ENCODE peak calls at places on chromosomes 5 and 9, in ten cellular contexts. N is lower leg skin; Y is activated CD8-positive, alpha-beta memory T cell treated with anti-CD3 and anti-CD28 coated beads for 48 hours; M is left lobe of liver; D is AG09309; Q is DMS 273 treated with DMSO at 0.1 percent for 48 hours; Z is CD4-positive, alpha-beta T cell; K is NCI-H226; O is DMS53; B is neural progenitor cell. T is an unnamed sample.

GRCh38 chr9:85524531-85524930 is 217.2 kb downstream of the AGTPBP1 start:
- DNase-seq in Y (no peak), D (no peak), Q (no peak), Z (no peak), K (no peak), O (no peak), N (no peak), M (no peak), B (no peak), T (no peak)

GRCh38 chr5:116115163-116115562 is 30.3 kb downstream of the COMMD10 start:
- DNase-seq in M (no peak), Z (no peak), B (no peak), Q (no peak), Y (no peak), N (no peak), O (no peak), D (no peak), K (no peak), T (no peak)

GRCh38 chr5:177133845-177134652 is 476 bp downstream of the NSD1 start:
- DNase-seq in K (peak), B (peak), Y (peak), M (peak), O (peak), N (no peak), Z (peak), D (no peak), Q (no peak), T (peak)

GRCh38 chr5:81687292-81687691 is 63.6 kb downstream of the SSBP2 start:
- DNase-seq in N (no peak), Q (no peak), Z (no peak), O (no peak), Y (no peak), K (no peak), M (no peak), B (no peak), D (no peak), T (no peak)

GRCh38 chr5:74316064-74316586 is 324.4 kb downstream of the ENC1 start:
- DNase-seq in B (peak), Z (no peak), D (peak), M (no peak), O (peak), Q (peak), Y (peak), K (peak), N (no peak), T (peak)

GRCh38 chr5:104024538-104024937 is 461.9 kb upstream of the NUDT12 start:
- DNase-seq in B (no peak), D (no peak), M (no peak), Y (no peak), N (no peak), K (no peak), Q (no peak), O (no peak), Z (no peak), T (no peak)

GRCh38 chr5:167030500-167031120 is 1260.8 kb upstream of the WWC1 start:
- DNase-seq in O (peak), Q (no peak), Y (no peak), N (no peak), M (no peak), Z (no peak), K (no peak), D (no peak), B (peak), T (no peak)

GRCh38 chr9:94639045-94639995 is at the start of gene FBP1:
- DNase-seq in M (peak), Q (no peak), K (no peak), D (no peak), Z (peak), N (no peak), B (peak), Y (peak), O (peak), T (peak)

GRCh38 chr9:468766-469496 is 254.3 kb downstream of the DOCK8 start:
- DNase-seq in N (no peak), B (no peak), O (peak), K (no peak), Y (no peak), Q (no peak), Z (no peak), D (no peak), M (no peak), T (no peak)

GRCh38 chr9:138053996-138054752 is 176.6 kb downstream of the CACNA1B start:
- DNase-seq in Y (no peak), N (peak), B (no peak), O (no peak), D (no peak), K (no peak), M (peak), Q (no peak), Z (no peak), T (no peak)

GRCh38 chr5:159099049-159099760 is 511 bp downstream of the EBF1 start:
- DNase-seq in N (no peak), K (peak), Q (no peak), D (peak), Z (no peak), M (no peak), O (peak), B (peak), Y (peak), T (peak)

GRCh38 chr5:123543438-123543837 is 31.5 kb downstream of the CSNK1G3 start:
- DNase-seq in D (no peak), K (no peak), M (no peak), B (no peak), Z (no peak), N (no peak), O (peak), Y (no peak), Q (no peak), T (no peak)

GRCh38 chr5:51598026-51598425 is 214.8 kb downstream of the ISL1 start:
- DNase-seq in Q (no peak), O (no peak), D (no peak), B (no peak), Y (no peak), N (no peak), Z (no peak), K (no peak), M (no peak), T (no peak)

GRCh38 chr5:51380603-51381207 is 2.5 kb upstream of the ISL1 start:
- DNase-seq in M (no peak), Q (no peak), B (peak), N (no peak), K (peak), Z (no peak), Y (no peak), O (peak), D (no peak), T (peak)

GRCh38 chr5:135890296-135890695 is 5.3 kb downstream of the IL9 start:
- DNase-seq in Z (no peak), B (no peak), M (no peak), D (no peak), Q (no peak), Y (no peak), O (no peak), N (no peak), K (peak), T (no peak)

GRCh38 chr5:40680741-40681350 is 1.1 kb downstream of the PTGER4 start:
- DNase-seq in Q (no peak), M (no peak), Y (no peak), Z (peak), K (no peak), O (no peak), N (peak), B (peak), D (no peak), T (peak)

GRCh38 chr5:10140195-10140973 is 109.3 kb downstream of the ATPSCKMT start:
- DNase-seq in Q (no peak), N (no peak), M (no peak), B (peak), D (no peak), O (peak), Z (no peak), K (no peak), Y (no peak), T (no peak)

GRCh38 chr5:5483880-5484595 is 61.6 kb downstream of the ICE1 start:
- DNase-seq in O (no peak), B (no peak), M (no peak), D (no peak), Z (no peak), N (no peak), Q (no peak), K (no peak), Y (no peak), T (peak)

GRCh38 chr5:135324897-135325650 is 74.0 kb downstream of the MACROH2A1 start:
- DNase-seq in Y (no peak), Q (no peak), O (peak), B (no peak), K (no peak), N (no peak), Z (peak), D (no peak), M (no peak), T (no peak)

GRCh38 chr5:110517396-110517795 is 209.1 kb downstream of the TMEM232 start:
- DNase-seq in K (no peak), B (peak), O (no peak), Q (no peak), N (no peak), Y (no peak), Z (no peak), D (no peak), M (no peak), T (no peak)

GRCh38 chr9:127848756-127849504 is 5.5 kb downstream of the ENG start:
- DNase-seq in O (peak), M (no peak), D (no peak), K (no peak), B (no peak), N (no peak), Y (no peak), Q (no peak), Z (no peak), T (no peak)